ENCODE peak calls at places on chromosomes 6 and 20, in five cellular contexts. One of them, this sample, is unnamed.

GRCh38 chr20:37534401-37535157 is 6.9 kb upstream of the BLCAP start:
- DNase-seq in endothelial cell: peak; percentile 69
- DNase-seq in vagina: peak; percentile 83
- DNase-seq in mesothelial cell of epicardium: peak; percentile 57
- DNase-seq in lower leg skin: peak; percentile 76
- DNase-seq in this sample: peak; percentile 81

GRCh38 chr20:32534661-32535240 is 50.4 kb downstream of the NOL4L start:
- DNase-seq in mesothelial cell of epicardium: no peak
- DNase-seq in vagina: no peak
- DNase-seq in lower leg skin: no peak
- DNase-seq in endothelial cell: no peak
- DNase-seq in this sample: no peak

GRCh38 chr6:53309897-53310291 is 38.9 kb downstream of the ELOVL5 start:
- DNase-seq in endothelial cell: no peak
- DNase-seq in mesothelial cell of epicardium: no peak
- DNase-seq in lower leg skin: no peak
- DNase-seq in vagina: no peak
- DNase-seq in this sample: no peak

GRCh38 chr20:53423587-53424146 is 170.0 kb downstream of the ZNF217 start:
- DNase-seq in lower leg skin: no peak
- DNase-seq in vagina: no peak
- DNase-seq in mesothelial cell of epicardium: no peak
- DNase-seq in endothelial cell: no peak
- DNase-seq in this sample: no peak

GRCh38 chr6:170210026-170210390 is 80.9 kb downstream of the DLL1 start:
- DNase-seq in vagina: peak; percentile 71
- DNase-seq in endothelial cell: no peak
- DNase-seq in mesothelial cell of epicardium: peak; percentile 34
- DNase-seq in lower leg skin: no peak
- DNase-seq in this sample: no peak

GRCh38 chr6:166166314-166167257 is 1.1 kb downstream of the TBXT start:
- DNase-seq in lower leg skin: no peak
- DNase-seq in vagina: no peak
- DNase-seq in mesothelial cell of epicardium: no peak
- DNase-seq in endothelial cell: no peak
- DNase-seq in this sample: no peak

GRCh38 chr6:108463789-108464188 is 96.9 kb upstream of the FOXO3 start:
- DNase-seq in lower leg skin: no peak
- DNase-seq in vagina: no peak
- DNase-seq in mesothelial cell of epicardium: no peak
- DNase-seq in endothelial cell: no peak
- DNase-seq in this sample: no peak

GRCh38 chr6:139373154-139373927 is 1.1 kb downstream of the CITED2 start:
- DNase-seq in mesothelial cell of epicardium: peak; percentile 56
- DNase-seq in vagina: no peak
- DNase-seq in endothelial cell: peak; percentile 63
- DNase-seq in lower leg skin: peak; percentile 93
- DNase-seq in this sample: peak; percentile 84

GRCh38 chr20:23205221-23205620 is 119.1 kb upstream of the CD93 start:
- DNase-seq in endothelial cell: no peak
- DNase-seq in mesothelial cell of epicardium: no peak
- DNase-seq in lower leg skin: peak; percentile 64
- DNase-seq in vagina: no peak
- DNase-seq in this sample: no peak

GRCh38 chr6:11609324-11610071 is 71.9 kb downstream of the TMEM170B start:
- DNase-seq in endothelial cell: peak; percentile 39
- DNase-seq in mesothelial cell of epicardium: no peak
- DNase-seq in vagina: no peak
- DNase-seq in lower leg skin: peak; percentile 83
- DNase-seq in this sample: peak; percentile 94

GRCh38 chr20:11796041-11796440 is 121.7 kb upstream of the BTBD3 start:
- DNase-seq in lower leg skin: no peak
- DNase-seq in mesothelial cell of epicardium: no peak
- DNase-seq in endothelial cell: no peak
- DNase-seq in vagina: no peak
- DNase-seq in this sample: no peak

GRCh38 chr6:77561768-77562314 is 91.0 kb upstream of the MEI4 start:
- DNase-seq in endothelial cell: no peak
- DNase-seq in mesothelial cell of epicardium: no peak
- DNase-seq in vagina: no peak
- DNase-seq in lower leg skin: no peak
- DNase-seq in this sample: no peak

GRCh38 chr20:57400262-57400701 is 9.1 kb downstream of the RBM38 start:
- DNase-seq in vagina: no peak
- DNase-seq in lower leg skin: no peak
- DNase-seq in endothelial cell: no peak
- DNase-seq in mesothelial cell of epicardium: no peak
- DNase-seq in this sample: no peak
- TF ChIP-seq CTCF in vagina: no peak
- TF ChIP-seq CTCF in lower leg skin: no peak
- TF ChIP-seq CTCF in endothelial cell: no peak
- TF ChIP-seq CTCF in mesothelial cell of epicardium: no peak
- TF ChIP-seq CTCF in this sample: no peak

GRCh38 chr6:87139236-87139635 is 16.1 kb upstream of the ZNF292 start:
- DNase-seq in vagina: no peak
- DNase-seq in lower leg skin: no peak
- DNase-seq in endothelial cell: peak; percentile 21
- DNase-seq in mesothelial cell of epicardium: no peak
- DNase-seq in this sample: peak; percentile 52
- TF ChIP-seq CTCF in vagina: peak; percentile 59
- TF ChIP-seq CTCF in lower leg skin: peak; percentile 38
- TF ChIP-seq CTCF in endothelial cell: peak; percentile 59
- TF ChIP-seq CTCF in mesothelial cell of epicardium: no peak
- TF ChIP-seq CTCF in this sample: peak; percentile 87

GRCh38 chr6:155024628-155025027 is 29.5 kb downstream of the TIAM2 start:
- DNase-seq in lower leg skin: no peak
- DNase-seq in mesothelial cell of epicardium: no peak
- DNase-seq in vagina: no peak
- DNase-seq in endothelial cell: no peak
- DNase-seq in this sample: no peak
- TF ChIP-seq CTCF in lower leg skin: no peak
- TF ChIP-seq CTCF in mesothelial cell of epicardium: no peak
- TF ChIP-seq CTCF in vagina: no peak
- TF ChIP-seq CTCF in endothelial cell: no peak
- TF ChIP-seq CTCF in this sample: no peak

DNA sequence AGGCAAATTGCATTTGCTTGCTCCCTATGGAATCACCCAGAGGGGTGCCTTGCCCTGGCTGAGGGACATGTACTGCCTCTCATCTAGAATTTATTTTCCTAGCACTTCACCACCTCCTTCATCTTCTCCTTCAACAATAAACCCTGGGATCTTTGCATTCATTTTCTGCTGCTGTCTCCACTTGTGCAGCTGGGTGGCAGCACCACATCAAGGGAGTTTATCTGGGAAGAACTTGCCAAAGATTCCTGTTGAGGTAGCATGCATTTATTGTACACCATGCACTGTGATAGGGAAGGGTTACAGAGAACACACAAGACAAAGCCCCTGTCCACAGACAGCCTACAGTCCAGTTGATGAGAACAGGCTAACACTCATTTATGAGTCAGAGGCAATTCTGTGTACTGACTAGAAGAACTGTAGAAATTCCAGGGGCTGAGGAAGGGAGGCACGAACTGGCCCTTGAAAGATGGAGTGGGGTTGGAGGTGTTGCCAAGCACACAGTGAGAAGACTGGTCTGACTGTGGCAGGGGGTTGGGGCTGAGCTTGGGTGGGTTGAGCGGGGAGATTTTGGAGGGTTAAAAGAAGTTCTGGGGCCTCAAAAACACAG is 17.5 kb downstream of the C20orf173 start:
- DNase-seq in mesothelial cell of epicardium: no peak
- DNase-seq in vagina: no peak
- DNase-seq in lower leg skin: no peak
- DNase-seq in endothelial cell: peak; percentile 20
- DNase-seq in this sample: peak; percentile 42
- TF ChIP-seq CTCF in mesothelial cell of epicardium: peak; percentile 54
- TF ChIP-seq CTCF in vagina: no peak
- TF ChIP-seq CTCF in lower leg skin: no peak
- TF ChIP-seq CTCF in endothelial cell: peak; percentile 48
- TF ChIP-seq CTCF in this sample: peak; percentile 78

DNA sequence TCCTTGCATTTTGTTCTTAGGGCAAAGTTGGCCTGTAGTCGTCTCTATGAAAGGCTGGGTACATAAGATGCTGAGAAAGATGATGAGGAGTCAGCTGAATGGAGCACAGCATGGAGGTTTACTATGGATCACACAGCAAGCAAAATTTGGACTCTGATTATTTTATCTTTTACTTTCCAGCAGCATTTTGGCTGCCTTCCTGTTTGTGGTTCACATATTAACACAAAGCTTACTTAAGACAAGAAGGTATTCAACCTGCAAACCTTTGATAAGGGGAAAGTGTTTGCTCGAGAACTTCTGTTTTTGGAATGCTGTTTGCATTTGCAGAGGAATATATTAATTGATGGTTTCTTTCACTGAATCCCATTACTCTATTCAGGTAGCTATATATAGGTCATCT is 103.1 kb upstream of the ENPP5 start:
- DNase-seq in lower leg skin: no peak
- DNase-seq in vagina: no peak
- DNase-seq in endothelial cell: no peak
- DNase-seq in mesothelial cell of epicardium: no peak
- DNase-seq in this sample: no peak
- TF ChIP-seq CTCF in lower leg skin: no peak
- TF ChIP-seq CTCF in vagina: no peak
- TF ChIP-seq CTCF in endothelial cell: no peak
- TF ChIP-seq CTCF in mesothelial cell of epicardium: no peak
- TF ChIP-seq CTCF in this sample: no peak

GRCh38 chr6:110859335-110859792 is 15.2 kb upstream of the AMD1 start:
- DNase-seq in endothelial cell: no peak
- DNase-seq in mesothelial cell of epicardium: no peak
- DNase-seq in vagina: no peak
- DNase-seq in lower leg skin: no peak
- DNase-seq in this sample: no peak

GRCh38 chr6:110858562-110859214 is 15.9 kb upstream of the AMD1 start:
- DNase-seq in mesothelial cell of epicardium: no peak
- DNase-seq in vagina: no peak
- DNase-seq in endothelial cell: no peak
- DNase-seq in lower leg skin: no peak
- DNase-seq in this sample: no peak

GRCh38 chr6:110853754-110854477 is 20.7 kb upstream of the AMD1 start:
- DNase-seq in endothelial cell: no peak
- DNase-seq in lower leg skin: no peak
- DNase-seq in vagina: no peak
- DNase-seq in mesothelial cell of epicardium: no peak
- DNase-seq in this sample: no peak

GRCh38 chr6:110856296-110856695 is 18.3 kb upstream of the AMD1 start:
- DNase-seq in vagina: no peak
- DNase-seq in endothelial cell: no peak
- DNase-seq in lower leg skin: no peak
- DNase-seq in mesothelial cell of epicardium: no peak
- DNase-seq in this sample: no peak

DNA sequence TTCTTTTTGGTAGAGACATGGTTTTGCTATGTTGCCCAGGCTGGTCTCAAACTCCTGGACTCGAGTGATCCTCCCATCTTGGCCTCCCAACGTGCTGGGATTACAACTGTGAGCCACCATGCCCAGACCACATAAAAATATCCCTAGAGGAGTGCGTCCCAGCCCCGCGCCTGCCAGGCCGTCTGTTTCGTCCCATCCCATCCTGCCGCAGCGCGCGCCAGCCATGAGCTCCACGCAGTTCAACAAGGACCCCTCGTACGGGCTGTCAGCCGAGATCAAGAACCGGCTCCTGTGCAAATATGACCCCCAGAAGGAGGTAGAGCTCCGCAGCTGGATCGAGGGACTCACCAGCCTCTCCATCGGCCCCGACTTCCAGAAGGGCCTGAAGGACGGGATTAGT is 16.6 kb upstream of the AMD1 start:
- DNase-seq in endothelial cell: no peak
- DNase-seq in lower leg skin: no peak
- DNase-seq in vagina: no peak
- DNase-seq in mesothelial cell of epicardium: no peak
- DNase-seq in this sample: no peak
- TF ChIP-seq CTCF in endothelial cell: no peak
- TF ChIP-seq CTCF in lower leg skin: no peak
- TF ChIP-seq CTCF in vagina: no peak
- TF ChIP-seq CTCF in mesothelial cell of epicardium: no peak
- TF ChIP-seq CTCF in this sample: no peak

GRCh38 chr6:15893556-15894253 is 230.9 kb upstream of the DTNBP1 start:
- DNase-seq in mesothelial cell of epicardium: no peak
- DNase-seq in lower leg skin: no peak
- DNase-seq in endothelial cell: no peak
- DNase-seq in vagina: no peak
- DNase-seq in this sample: no peak
- TF ChIP-seq CTCF in mesothelial cell of epicardium: peak; percentile 55
- TF ChIP-seq CTCF in lower leg skin: no peak
- TF ChIP-seq CTCF in endothelial cell: peak; percentile 98
- TF ChIP-seq CTCF in vagina: no peak
- TF ChIP-seq CTCF in this sample: peak; percentile 72

GRCh38 chr20:21643417-21643816 is 62.0 kb upstream of the PAX1 start:
- DNase-seq in endothelial cell: no peak
- DNase-seq in mesothelial cell of epicardium: no peak
- DNase-seq in vagina: no peak
- DNase-seq in lower leg skin: no peak
- DNase-seq in this sample: no peak

GRCh38 chr20:21640556-21640955 is 64.9 kb upstream of the PAX1 start:
- DNase-seq in lower leg skin: no peak
- DNase-seq in vagina: no peak
- DNase-seq in endothelial cell: peak; percentile 17
- DNase-seq in mesothelial cell of epicardium: peak; percentile 46
- DNase-seq in this sample: no peak
- TF ChIP-seq CTCF in lower leg skin: no peak
- TF ChIP-seq CTCF in vagina: no peak
- TF ChIP-seq CTCF in endothelial cell: no peak
- TF ChIP-seq CTCF in mesothelial cell of epicardium: no peak
- TF ChIP-seq CTCF in this sample: no peak

GRCh38 chr6:160697826-160698225 is 4.2 kb upstream of the PLG start:
- DNase-seq in mesothelial cell of epicardium: no peak
- DNase-seq in lower leg skin: no peak
- DNase-seq in endothelial cell: no peak
- DNase-seq in vagina: no peak
- DNase-seq in this sample: no peak

GRCh38 chr6:160690458-160690857 is 11.6 kb upstream of the PLG start:
- DNase-seq in mesothelial cell of epicardium: no peak
- DNase-seq in vagina: no peak
- DNase-seq in endothelial cell: no peak
- DNase-seq in lower leg skin: no peak
- DNase-seq in this sample: no peak

GRCh38 chr6:160691617-160692016 is 10.4 kb upstream of the PLG start:
- DNase-seq in mesothelial cell of epicardium: no peak
- DNase-seq in vagina: no peak
- DNase-seq in endothelial cell: no peak
- DNase-seq in lower leg skin: no peak
- DNase-seq in this sample: no peak

GRCh38 chr6:160692369-160692959 is 9.6 kb upstream of the PLG start:
- DNase-seq in endothelial cell: no peak
- DNase-seq in mesothelial cell of epicardium: no peak
- DNase-seq in vagina: no peak
- DNase-seq in lower leg skin: no peak
- DNase-seq in this sample: no peak
- TF ChIP-seq CTCF in endothelial cell: peak; percentile 13
- TF ChIP-seq CTCF in mesothelial cell of epicardium: peak; percentile 21
- TF ChIP-seq CTCF in vagina: no peak
- TF ChIP-seq CTCF in lower leg skin: no peak
- TF ChIP-seq CTCF in this sample: no peak

DNA sequence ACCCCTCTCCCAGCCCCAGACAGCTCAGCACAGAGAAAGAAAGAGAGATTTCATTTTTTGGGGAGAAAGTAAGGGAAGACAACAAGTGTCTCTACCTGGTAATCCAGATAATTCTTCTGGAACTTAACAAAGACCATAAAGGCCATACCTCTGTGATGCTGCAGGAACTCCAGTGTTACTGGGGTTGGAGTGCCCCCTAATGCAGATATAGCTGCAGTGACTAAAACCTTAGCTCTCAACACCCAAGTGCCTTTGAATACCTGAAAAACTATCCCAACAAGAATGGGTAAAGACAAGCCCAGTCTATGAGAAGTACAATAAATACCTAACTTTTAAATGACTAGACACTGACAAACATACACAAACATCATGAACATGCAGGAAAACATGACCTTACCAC is 365.3 kb upstream of the PTCHD4 start:
- DNase-seq in mesothelial cell of epicardium: no peak
- DNase-seq in lower leg skin: no peak
- DNase-seq in vagina: no peak
- DNase-seq in endothelial cell: peak; percentile 36
- DNase-seq in this sample: no peak
- TF ChIP-seq CTCF in mesothelial cell of epicardium: no peak
- TF ChIP-seq CTCF in lower leg skin: no peak
- TF ChIP-seq CTCF in vagina: no peak
- TF ChIP-seq CTCF in endothelial cell: no peak
- TF ChIP-seq CTCF in this sample: peak; percentile 50

This sample was measured in HFFc6.